ENCODE peak calls at places on chromosome 12, in four cellular contexts. P is breast epithelium, E is WERI-Rb-1, M is endodermal cell. N is an unnamed sample.

GRCh38 chr12:88207921-88208640 is 66.0 kb downstream of the TMTC3 start:
- DNase-seq in P (no peak), E (no peak), M (no peak), N (no peak)

GRCh38 chr12:51218607-51219161 is 822 bp upstream of the POU6F1 start:
- DNase-seq in P (no peak), E (peak; percentile 62), M (peak; percentile 83), N (no peak)

GRCh38 chr12:26514364-26514763 is 318.6 kb downstream of the ITPR2 start:
- DNase-seq in P (no peak), E (no peak), M (no peak), N (no peak)

GRCh38 chr12:13074396-13075113 is 28.9 kb downstream of the GSG1 start:
- DNase-seq in P (no peak), E (no peak), M (no peak), N (no peak)

GRCh38 chr12:106841471-106842302 is 67.2 kb downstream of the RIC8B start:
- DNase-seq in P (no peak), E (peak; percentile 22), M (peak; percentile 66), N (no peak)

GRCh38 chr12:131829351-131829794 is 1.2 kb downstream of the MMP17 start:
- DNase-seq in P (no peak), E (no peak), M (peak; percentile 79), N (no peak)

GRCh38 chr12:52831251-52831650 is 2.9 kb downstream of the KRT79 start:
- DNase-seq in P (peak; percentile 36), E (no peak), M (no peak), N (no peak)

GRCh38 chr12:21980544-21980943 is 39.3 kb upstream of the ABCC9 start:
- DNase-seq in P (no peak), E (no peak), M (no peak), N (no peak)

GRCh38 chr12:58268080-58268479 is 326.7 kb downstream of the ATP23 start:
- DNase-seq in P (no peak), E (no peak), M (no peak), N (no peak)

GRCh38 chr12:117986705-117987469 is 18.1 kb upstream of the KSR2 start:
- DNase-seq in P (no peak), E (no peak), M (no peak), N (no peak)

GRCh38 chr12:122834229-122834920 is 882 bp upstream of the HIP1R start:
- DNase-seq in P (no peak), E (no peak), M (peak; percentile 92), N (no peak)

GRCh38 chr12:31267966-31268365 is 58.0 kb downstream of the SINHCAF start:
- DNase-seq in P (no peak), E (no peak), M (peak; percentile 24), N (no peak)

DNA sequence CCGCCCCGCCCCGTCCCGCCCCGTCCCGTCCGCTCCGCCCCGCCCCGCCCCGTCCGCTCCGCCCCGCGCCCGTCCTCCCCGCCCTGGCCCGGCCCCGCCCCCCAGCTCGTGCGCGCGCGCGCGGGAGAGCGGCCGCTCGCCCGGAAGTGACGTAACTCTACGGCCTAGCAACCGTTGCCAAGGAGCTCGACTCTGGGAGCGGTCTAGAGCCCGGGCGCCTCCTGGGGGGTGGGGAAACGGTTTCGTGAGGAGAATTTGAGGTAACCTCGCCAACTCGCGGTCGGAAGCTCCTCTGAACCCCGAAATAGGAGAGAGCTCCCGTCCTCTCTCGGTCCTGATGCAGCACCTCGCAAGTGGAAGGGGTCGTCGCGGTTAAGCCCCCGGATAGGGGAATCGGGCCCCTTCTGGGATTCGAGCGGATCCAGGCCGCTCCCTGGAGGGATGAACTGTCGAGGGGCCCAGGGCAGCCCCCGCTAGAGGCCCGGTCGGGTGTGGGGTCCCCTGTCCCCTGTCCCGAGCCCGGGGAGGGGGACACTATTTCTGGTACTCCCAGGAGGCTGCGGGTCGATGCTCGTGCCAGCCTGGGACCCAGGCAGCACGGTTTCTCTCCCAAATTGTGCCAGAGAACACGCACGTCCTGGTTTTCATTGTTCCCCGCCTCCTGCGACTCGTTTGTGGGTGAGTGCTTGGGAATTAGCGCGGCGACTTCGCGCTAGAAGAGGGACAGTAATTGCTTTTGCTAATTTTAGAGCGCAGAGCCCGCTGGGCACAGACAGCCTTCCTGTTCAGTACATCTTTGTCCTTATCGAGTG is at the start of gene IFT81:
- DNase-seq in P (peak; percentile 95), E (peak; percentile 95), M (peak; percentile 100), N (peak; percentile 88)
- TF ChIP-seq CTCF in P (no peak), E (no peak), M (peak; percentile 11), N (no peak)

GRCh38 chr12:28172434-28173030 is 17.7 kb upstream of the CCDC91 start:
- DNase-seq in P (no peak), E (peak; percentile 29), M (peak; percentile 63), N (no peak)
- TF ChIP-seq CTCF in P (peak; percentile 34), E (peak; percentile 62), M (peak; percentile 95), N (no peak)

GRCh38 chr12:96400631-96401060 is 407 bp upstream of the CDK17 start:
- DNase-seq in P (no peak), E (no peak), M (no peak), N (no peak)
- TF ChIP-seq CTCF in P (no peak), E (no peak), M (no peak), N (no peak)

GRCh38 chr12:83432176-83432719 is 745.5 kb downstream of the TMTC2 start:
- DNase-seq in P (no peak), E (no peak), M (peak; percentile 61), N (no peak)

DNA sequence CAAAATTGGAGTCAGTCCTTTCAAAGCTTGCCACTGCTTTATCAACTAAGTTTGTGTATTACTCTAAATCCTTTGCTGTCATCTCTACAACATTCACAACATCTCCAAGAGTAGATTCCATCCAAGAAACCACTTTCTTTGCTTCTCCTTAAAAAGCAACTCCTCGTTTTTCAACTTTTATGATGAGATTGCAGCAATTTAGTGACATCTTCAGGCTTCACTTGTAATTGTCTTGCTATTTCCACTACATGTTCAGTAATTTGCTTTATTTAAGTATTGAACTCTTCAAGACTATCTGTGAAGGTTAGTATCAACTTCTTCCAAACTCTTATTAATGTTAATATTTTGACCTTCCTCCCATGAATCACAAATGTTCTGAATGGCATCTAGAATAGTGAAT is 747.9 kb downstream of the TMTC2 start:
- DNase-seq in P (no peak), E (no peak), M (no peak), N (no peak)
- TF ChIP-seq CTCF in P (no peak), E (no peak), M (no peak), N (no peak)